ENCODE peak calls at places on chromosomes 2 and 18, in four cellular contexts. One of them, this sample, is unnamed.

GRCh38 chr2:239383036-239383795 is 17.6 kb downstream of the HDAC4 start:
- DNase-seq in neural progenitor cell: no peak
- DNase-seq in Caco-2: no peak
- DNase-seq in fibroblast of villous mesenchyme: no peak
- DNase-seq in this sample: no peak

GRCh38 chr2:160376576-160376975 is 117.0 kb downstream of the RBMS1 start:
- DNase-seq in neural progenitor cell: peak; percentile 44
- DNase-seq in Caco-2: no peak
- DNase-seq in fibroblast of villous mesenchyme: peak; percentile 89
- DNase-seq in this sample: peak; percentile 83

GRCh38 chr2:96832751-96833507 is 10.9 kb downstream of the ANKRD23 start:
- DNase-seq in neural progenitor cell: peak; percentile 93
- DNase-seq in Caco-2: peak; percentile 92
- DNase-seq in fibroblast of villous mesenchyme: peak; percentile 67
- DNase-seq in this sample: peak; percentile 37

GRCh38 chr18:34697233-34697632 is 12.9 kb upstream of the DTNA start:
- DNase-seq in neural progenitor cell: no peak
- DNase-seq in Caco-2: no peak
- DNase-seq in fibroblast of villous mesenchyme: no peak
- DNase-seq in this sample: no peak

GRCh38 chr2:207408086-207408794 is 121.5 kb upstream of the CREB1 start:
- DNase-seq in neural progenitor cell: no peak
- DNase-seq in Caco-2: no peak
- DNase-seq in fibroblast of villous mesenchyme: no peak
- DNase-seq in this sample: peak; percentile 74

GRCh38 chr2:19228720-19229119 is 129.7 kb downstream of the OSR1 start:
- DNase-seq in neural progenitor cell: peak; percentile 83
- DNase-seq in Caco-2: no peak
- DNase-seq in fibroblast of villous mesenchyme: no peak
- DNase-seq in this sample: no peak

GRCh38 chr18:35415511-35416427 is 38.6 kb upstream of the ZNF396 start:
- DNase-seq in neural progenitor cell: no peak
- DNase-seq in Caco-2: no peak
- DNase-seq in fibroblast of villous mesenchyme: peak; percentile 97
- DNase-seq in this sample: peak; percentile 26

GRCh38 chr2:238021327-238021726 is 39.5 kb upstream of the SCLY start:
- DNase-seq in neural progenitor cell: no peak
- DNase-seq in Caco-2: no peak
- DNase-seq in fibroblast of villous mesenchyme: no peak
- DNase-seq in this sample: no peak

GRCh38 chr2:68747918-68748317 is 13.3 kb downstream of the ARHGAP25 start:
- DNase-seq in neural progenitor cell: no peak
- DNase-seq in Caco-2: no peak
- DNase-seq in fibroblast of villous mesenchyme: no peak
- DNase-seq in this sample: no peak

GRCh38 chr2:98913916-98914712 is 21.9 kb downstream of the CRACDL start:
- DNase-seq in neural progenitor cell: no peak
- DNase-seq in Caco-2: peak; percentile 21
- DNase-seq in fibroblast of villous mesenchyme: no peak
- DNase-seq in this sample: no peak

GRCh38 chr2:236668531-236668969 is 98.9 kb downstream of the ACKR3 start:
- DNase-seq in neural progenitor cell: no peak
- DNase-seq in Caco-2: no peak
- DNase-seq in fibroblast of villous mesenchyme: no peak
- DNase-seq in this sample: no peak

GRCh38 chr2:120108049-120108448 is 95.2 kb downstream of the EPB41L5 start:
- DNase-seq in neural progenitor cell: no peak
- DNase-seq in Caco-2: no peak
- DNase-seq in fibroblast of villous mesenchyme: peak; percentile 65
- DNase-seq in this sample: peak; percentile 79

GRCh38 chr2:219045937-219046550 is 4.7 kb upstream of the CFAP65 start:
- DNase-seq in neural progenitor cell: peak; percentile 85
- DNase-seq in Caco-2: no peak
- DNase-seq in fibroblast of villous mesenchyme: peak; percentile 37
- DNase-seq in this sample: peak; percentile 45

GRCh38 chr2:203279288-203279687 is 40.5 kb downstream of the CYP20A1 start:
- DNase-seq in neural progenitor cell: no peak
- DNase-seq in Caco-2: no peak
- DNase-seq in fibroblast of villous mesenchyme: no peak
- DNase-seq in this sample: no peak

GRCh38 chr2:240584486-240585031 is 2.0 kb upstream of the CAPN10 start:
- DNase-seq in neural progenitor cell: peak; percentile 12
- DNase-seq in Caco-2: no peak
- DNase-seq in fibroblast of villous mesenchyme: peak; percentile 89
- DNase-seq in this sample: no peak

GRCh38 chr2:106638043-106638442 is 150.9 kb downstream of the CD8B2 start:
- DNase-seq in neural progenitor cell: peak; percentile 28
- DNase-seq in Caco-2: no peak
- DNase-seq in fibroblast of villous mesenchyme: peak; percentile 35
- DNase-seq in this sample: peak; percentile 37

GRCh38 chr2:109396338-109397180 is 217.2 kb downstream of the SEPTIN10 start:
- DNase-seq in neural progenitor cell: no peak
- DNase-seq in Caco-2: no peak
- DNase-seq in fibroblast of villous mesenchyme: no peak
- DNase-seq in this sample: peak; percentile 22

GRCh38 chr18:74652392-74652988 is 54.8 kb downstream of the ZNF407 start:
- DNase-seq in neural progenitor cell: peak; percentile 54
- DNase-seq in Caco-2: no peak
- DNase-seq in fibroblast of villous mesenchyme: peak; percentile 62
- DNase-seq in this sample: peak; percentile 75

GRCh38 chr18:67733094-67733493 is 216.6 kb upstream of the DSEL start:
- DNase-seq in neural progenitor cell: no peak
- DNase-seq in Caco-2: no peak
- DNase-seq in fibroblast of villous mesenchyme: peak; percentile 36
- DNase-seq in this sample: peak; percentile 62

GRCh38 chr2:210387074-210387473 is 72.1 kb upstream of the MYL1 start:
- DNase-seq in neural progenitor cell: no peak
- DNase-seq in Caco-2: no peak
- DNase-seq in fibroblast of villous mesenchyme: no peak
- DNase-seq in this sample: no peak

GRCh38 chr18:31633416-31634330 is 42.0 kb downstream of the TTR start:
- DNase-seq in neural progenitor cell: no peak
- DNase-seq in Caco-2: no peak
- DNase-seq in fibroblast of villous mesenchyme: no peak
- DNase-seq in this sample: no peak

GRCh38 chr2:65566617-65567016 is 134.2 kb upstream of the SPRED2 start:
- DNase-seq in neural progenitor cell: peak; percentile 71
- DNase-seq in Caco-2: no peak
- DNase-seq in fibroblast of villous mesenchyme: no peak
- DNase-seq in this sample: no peak

GRCh38 chr2:154452906-154453493 is 245.5 kb upstream of the KCNJ3 start:
- DNase-seq in neural progenitor cell: no peak
- DNase-seq in Caco-2: no peak
- DNase-seq in fibroblast of villous mesenchyme: no peak
- DNase-seq in this sample: peak; percentile 26

GRCh38 chr2:155872396-155872795 is 460.1 kb downstream of the NR4A2 start:
- DNase-seq in neural progenitor cell: no peak
- DNase-seq in Caco-2: no peak
- DNase-seq in fibroblast of villous mesenchyme: no peak
- DNase-seq in this sample: no peak

GRCh38 chr18:13103366-13103765 is 112.2 kb downstream of the CEP192 start:
- DNase-seq in neural progenitor cell: no peak
- DNase-seq in Caco-2: no peak
- DNase-seq in fibroblast of villous mesenchyme: peak; percentile 6
- DNase-seq in this sample: no peak
- TF ChIP-seq CTCF in neural progenitor cell: peak; percentile 39
- TF ChIP-seq CTCF in Caco-2: no peak
- TF ChIP-seq CTCF in fibroblast of villous mesenchyme: peak; percentile 31
- TF ChIP-seq CTCF in this sample: peak; percentile 25

GRCh38 chr2:196592331-196592911 is 47.1 kb upstream of the CCDC150 start:
- DNase-seq in neural progenitor cell: no peak
- DNase-seq in Caco-2: no peak
- DNase-seq in fibroblast of villous mesenchyme: peak; percentile 53
- DNase-seq in this sample: peak; percentile 65
- TF ChIP-seq CTCF in neural progenitor cell: peak; percentile 2
- TF ChIP-seq CTCF in Caco-2: peak; percentile 11
- TF ChIP-seq CTCF in fibroblast of villous mesenchyme: peak; percentile 21
- TF ChIP-seq CTCF in this sample: peak; percentile 24

GRCh38 chr2:149093579-149093978 is 55.1 kb downstream of the LYPD6B start:
- DNase-seq in neural progenitor cell: no peak
- DNase-seq in Caco-2: no peak
- DNase-seq in fibroblast of villous mesenchyme: no peak
- DNase-seq in this sample: no peak
- TF ChIP-seq CTCF in neural progenitor cell: no peak
- TF ChIP-seq CTCF in Caco-2: no peak
- TF ChIP-seq CTCF in fibroblast of villous mesenchyme: no peak
- TF ChIP-seq CTCF in this sample: no peak

DNA sequence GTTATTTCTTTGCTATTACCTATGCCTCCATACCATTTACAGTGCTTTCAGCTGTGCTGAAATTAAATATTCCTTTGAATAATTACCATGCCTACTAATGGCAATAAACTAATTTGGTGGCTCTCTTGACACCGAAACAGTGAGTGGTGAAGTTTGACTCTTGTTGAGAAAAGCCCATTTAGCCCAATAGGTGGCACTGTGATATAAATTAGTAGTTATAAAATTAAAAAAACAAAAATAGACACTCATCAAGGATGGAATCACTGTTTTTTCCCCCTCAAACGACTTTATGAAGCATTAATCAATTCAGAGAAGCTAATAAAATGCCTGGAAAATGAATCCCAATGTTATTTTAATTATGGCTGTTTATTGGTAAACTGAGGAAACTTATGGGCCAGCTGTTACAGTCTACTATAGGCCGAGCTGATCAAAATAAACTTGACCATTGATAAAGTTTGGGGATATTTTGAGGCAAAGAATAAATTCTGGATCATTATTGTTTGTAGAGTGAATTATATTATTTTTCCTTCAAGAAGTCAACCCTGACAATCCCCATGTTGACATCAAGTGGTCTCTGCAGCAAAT is 339.6 kb downstream of the TRIB2 start:
- DNase-seq in neural progenitor cell: peak; percentile 19
- DNase-seq in Caco-2: no peak
- DNase-seq in fibroblast of villous mesenchyme: peak; percentile 10
- DNase-seq in this sample: peak; percentile 42
- TF ChIP-seq CTCF in neural progenitor cell: peak; percentile 57
- TF ChIP-seq CTCF in Caco-2: peak; percentile 43
- TF ChIP-seq CTCF in fibroblast of villous mesenchyme: peak; percentile 45
- TF ChIP-seq CTCF in this sample: peak; percentile 56

GRCh38 chr18:12306752-12307151 is 1.3 kb upstream of the TUBB6 start:
- DNase-seq in neural progenitor cell: no peak
- DNase-seq in Caco-2: no peak
- DNase-seq in fibroblast of villous mesenchyme: no peak
- DNase-seq in this sample: no peak
- TF ChIP-seq CTCF in neural progenitor cell: no peak
- TF ChIP-seq CTCF in Caco-2: no peak
- TF ChIP-seq CTCF in fibroblast of villous mesenchyme: no peak
- TF ChIP-seq CTCF in this sample: no peak